ENCODE peak calls at places on chromosomes 11 and 22, in five cellular contexts. A is adrenal gland, H is body of pancreas, K is transverse colon, Y is esophagus muscularis mucosa. B is an unnamed sample.

GRCh38 chr11:102559839-102560238 is 29.3 kb upstream of the MMP7 start:
- DNase-seq in A (no peak), H (no peak), K (no peak), Y (no peak), B (no peak)

GRCh38 chr22:42743501-42743991 is 22.9 kb upstream of the A4GALT start:
- DNase-seq in A (peak), H (peak), K (peak), Y (no peak), B (no peak)

GRCh38 chr11:113022267-113022666 is 61.0 kb downstream of the NCAM1 start:
- DNase-seq in A (no peak), H (no peak), K (no peak), Y (no peak), B (no peak)

GRCh38 chr11:125479113-125479512 is 17.0 kb downstream of the FEZ1 start:
- DNase-seq in A (no peak), H (no peak), K (no peak), Y (no peak), B (no peak)

GRCh38 chr11:10058356-10058755 is 235.7 kb downstream of the SBF2 start:
- DNase-seq in A (no peak), H (no peak), K (no peak), Y (no peak), B (no peak)

GRCh38 chr11:86940122-86940777 is 14.9 kb downstream of the FZD4 start:
- DNase-seq in A (peak), H (peak), K (peak), Y (no peak), B (no peak)

GRCh38 chr22:35352214-35353111 is 28.4 kb upstream of the HMOX1 start:
- DNase-seq in A (peak), H (peak), K (peak), Y (no peak), B (peak)

GRCh38 chr11:19680824-19681368 is 31.7 kb upstream of the NAV2 start:
- DNase-seq in A (no peak), H (no peak), K (no peak), Y (no peak), B (no peak)

GRCh38 chr11:121741316-121741715 is 288.5 kb upstream of the SORL1-AS1 start:
- DNase-seq in A (no peak), H (no peak), K (peak), Y (peak), B (no peak)

GRCh38 chr11:2306971-2307732 is 5.3 kb downstream of the TSPAN32 start:
- DNase-seq in A (no peak), H (no peak), K (no peak), Y (no peak), B (peak)

GRCh38 chr11:4466168-4466891 is 16.1 kb upstream of the OR52K1 start:
- DNase-seq in A (no peak), H (no peak), K (no peak), Y (no peak), B (no peak)
- TF ChIP-seq CTCF in A (no peak), H (no peak), K (no peak), Y (no peak), B (no peak)

DNA sequence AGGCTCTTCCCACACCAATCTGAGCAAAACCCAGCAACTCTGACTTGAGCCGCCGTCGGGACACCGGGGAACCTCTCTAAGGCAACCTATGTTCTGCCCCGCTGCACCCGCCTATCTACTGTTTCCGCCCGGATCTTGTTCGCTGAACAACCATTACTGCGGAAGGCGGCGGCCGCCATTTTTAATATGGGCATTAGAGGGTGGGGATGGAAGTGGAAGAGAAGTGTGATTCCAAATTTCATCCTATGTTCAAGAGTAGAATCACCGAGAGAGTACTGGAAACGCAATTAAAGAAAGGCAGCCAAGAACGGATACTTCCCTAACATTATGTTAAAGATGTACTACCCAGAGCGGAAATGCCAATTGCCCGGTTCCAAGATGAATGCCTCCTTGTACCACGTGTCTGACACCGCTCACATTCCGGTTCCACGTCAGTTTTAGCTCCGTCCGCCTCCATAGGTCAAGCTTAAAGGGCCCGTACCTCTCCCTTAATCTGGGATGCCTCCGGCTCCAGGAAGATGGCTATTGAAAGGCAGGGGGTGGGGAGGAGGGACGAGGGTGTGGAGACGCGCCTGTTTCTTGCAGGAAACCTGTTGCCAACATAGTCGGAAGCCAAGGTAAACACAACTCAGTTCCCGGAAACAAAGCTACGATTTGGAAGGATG is at the start of gene DPAGT1:
- DNase-seq in A (peak), H (peak), K (peak), Y (peak), B (peak)
- TF ChIP-seq POLR2A in A (no peak), H (peak), K (no peak), Y (no peak), B (no peak)

GRCh38 chr22:20636945-20637344 is 129.5 kb downstream of the MED15 start:
- DNase-seq in A (no peak), H (no peak), K (no peak), Y (no peak), B (no peak)
- TF ChIP-seq CTCF in A (no peak), H (no peak), K (no peak), Y (no peak), B (no peak)

GRCh38 chr11:47270331-47271271 is 668 bp downstream of the MADD start:
- DNase-seq in A (peak), H (peak), K (peak), Y (no peak), B (peak)

GRCh38 chr11:47269002-47269828 is 718 bp upstream of the MADD start:
- DNase-seq in A (peak), H (peak), K (peak), Y (peak), B (peak)

GRCh38 chr11:47271328-47271727 is 1.4 kb downstream of the MADD start:
- DNase-seq in A (no peak), H (no peak), K (no peak), Y (no peak), B (peak)

GRCh38 chr11:47268448-47269001 is 1.4 kb upstream of the MADD start:
- DNase-seq in A (no peak), H (no peak), K (no peak), Y (no peak), B (no peak)

DNA sequence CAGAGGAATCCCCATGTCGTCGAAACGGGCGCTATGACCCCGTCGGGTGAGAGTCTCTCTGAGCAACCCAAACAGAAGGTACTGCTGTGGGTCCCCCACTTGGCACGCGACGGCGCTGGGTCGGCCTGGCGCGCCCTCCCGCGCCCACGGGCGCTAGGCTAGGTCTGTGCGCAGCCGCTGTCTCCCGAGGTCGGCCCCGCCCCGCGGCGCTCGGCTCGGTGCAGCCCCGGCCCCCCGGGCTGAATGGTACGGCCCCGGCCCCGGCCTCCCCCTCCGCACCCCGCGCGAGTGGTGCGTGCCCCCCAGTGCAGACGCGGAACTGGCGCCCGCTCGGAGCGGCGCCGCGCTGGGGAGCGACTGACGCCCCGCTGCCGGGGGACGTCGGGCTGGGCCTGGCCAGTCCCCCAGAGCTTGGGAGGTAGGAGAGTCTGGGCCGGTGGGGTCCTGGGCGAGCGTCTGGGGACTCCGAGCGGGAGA is at the start of gene MADD:
- DNase-seq in A (peak), H (peak), K (peak), Y (peak), B (peak)
- TF ChIP-seq POLR2A in A (peak), H (peak), K (peak), Y (peak), B (peak)

B was measured in NB4.